ENCODE peak calls at places on chromosomes 1 and 21, in seven cellular contexts. J, K, T, C, W, B and D are unnamed samples.

GRCh38 chr1:235809949-235810348 is 56.8 kb downstream of the LYST start:
- DNase-seq in T (no peak), J (no peak), K (no peak), W (no peak), C (no peak), B (no peak), D (no peak)

GRCh38 chr1:75985827-75986226 is 53.6 kb upstream of the ASB17 start:
- DNase-seq in T (peak; percentile 74), W (no peak), B (peak; percentile 36), K (peak; percentile 16), J (no peak), C (no peak), D (no peak)

GRCh38 chr1:182910143-182910542 is 42.8 kb downstream of the SHCBP1L start:
- DNase-seq in C (no peak), K (peak; percentile 23), T (no peak), W (no peak), J (peak; percentile 80), B (no peak), D (no peak)

GRCh38 chr1:151277249-151277648 is 4.8 kb upstream of the ZNF687 start:
- DNase-seq in W (no peak), J (no peak), T (no peak), C (no peak), K (no peak), B (no peak), D (no peak)

GRCh38 chr1:222709700-222710153 is 2.6 kb downstream of the AIDA start:
- DNase-seq in T (peak; percentile 16), J (no peak), B (no peak), K (no peak), W (no peak), C (no peak), D (no peak)

GRCh38 chr1:23453455-23454000 is 29.0 kb upstream of the TCEA3 start:
- DNase-seq in K (no peak), J (no peak), T (no peak), W (no peak), B (no peak), C (no peak), D (no peak)

GRCh38 chr1:64898107-64898861 is 68.1 kb downstream of the JAK1 start:
- DNase-seq in K (peak; percentile 97), J (peak; percentile 88), W (peak; percentile 82), C (peak; percentile 31), B (peak; percentile 81), T (peak; percentile 99), D (peak; percentile 76)

GRCh38 chr1:168689726-168690602 is 39.0 kb downstream of the DPT start:
- DNase-seq in J (no peak), B (peak; percentile 43), K (peak; percentile 43), C (no peak), T (peak; percentile 88), W (no peak), D (no peak)

GRCh38 chr1:179121159-179121938 is 39.5 kb downstream of the TOR3A start:
- DNase-seq in T (peak; percentile 72), B (peak; percentile 19), K (peak; percentile 64), W (no peak), C (peak; percentile 29), J (peak; percentile 66), D (no peak)

GRCh38 chr1:52880226-52880625 is 37.7 kb downstream of the ZYG11A start:
- DNase-seq in C (no peak), B (peak; percentile 57), J (no peak), T (no peak), W (no peak), K (no peak), D (no peak)

GRCh38 chr1:223018534-223018933 is 124.5 kb downstream of the TLR5 start:
- DNase-seq in B (no peak), K (no peak), J (no peak), W (no peak), T (no peak), C (no peak), D (no peak)

GRCh38 chr21:33578214-33578613 is 10.3 kb downstream of the DONSON start:
- DNase-seq in B (no peak), J (no peak), K (no peak), W (no peak), C (no peak), T (peak; percentile 81), D (no peak)

GRCh38 chr1:215114154-215114933 is 31.8 kb downstream of the KCNK2 start:
- DNase-seq in C (no peak), B (no peak), K (peak; percentile 8), J (no peak), W (no peak), T (peak; percentile 87), D (no peak)

GRCh38 chr1:113266788-113267187 is 123.5 kb upstream of the MAGI3 start:
- DNase-seq in T (no peak), W (no peak), J (no peak), C (no peak), K (no peak), B (peak; percentile 90), D (no peak)

GRCh38 chr1:20704390-20705301 is 13.2 kb downstream of the KIF17 start:
- DNase-seq in C (no peak), J (no peak), B (no peak), W (no peak), T (no peak), K (no peak), D (no peak)

GRCh38 chr1:17922833-17923232 is 167.7 kb downstream of the ACTL8 start:
- DNase-seq in K (peak; percentile 30), B (no peak), C (peak; percentile 25), W (peak; percentile 45), T (peak; percentile 62), J (peak; percentile 84), D (no peak)

GRCh38 chr1:201648066-201648910 is 109.4 kb downstream of the NAV1 start:
- DNase-seq in W (peak; percentile 43), T (peak; percentile 84), J (peak; percentile 81), C (no peak), B (peak; percentile 79), K (peak; percentile 46), D (no peak)

GRCh38 chr1:208118306-208118705 is 125.9 kb downstream of the PLXNA2 start:
- DNase-seq in B (no peak), K (no peak), J (peak; percentile 62), T (no peak), C (no peak), W (no peak), D (no peak)

GRCh38 chr1:208121965-208122364 is 122.2 kb downstream of the PLXNA2 start:
- DNase-seq in T (no peak), K (no peak), C (no peak), W (no peak), J (no peak), B (no peak), D (no peak)

GRCh38 chr1:208122612-208123358 is 121.4 kb downstream of the PLXNA2 start:
- DNase-seq in W (no peak), J (no peak), K (no peak), T (no peak), B (no peak), C (no peak), D (no peak)

GRCh38 chr1:208119225-208119606 is 125.0 kb downstream of the PLXNA2 start:
- DNase-seq in K (no peak), W (no peak), C (no peak), J (no peak), T (no peak), B (no peak), D (no peak)

DNA sequence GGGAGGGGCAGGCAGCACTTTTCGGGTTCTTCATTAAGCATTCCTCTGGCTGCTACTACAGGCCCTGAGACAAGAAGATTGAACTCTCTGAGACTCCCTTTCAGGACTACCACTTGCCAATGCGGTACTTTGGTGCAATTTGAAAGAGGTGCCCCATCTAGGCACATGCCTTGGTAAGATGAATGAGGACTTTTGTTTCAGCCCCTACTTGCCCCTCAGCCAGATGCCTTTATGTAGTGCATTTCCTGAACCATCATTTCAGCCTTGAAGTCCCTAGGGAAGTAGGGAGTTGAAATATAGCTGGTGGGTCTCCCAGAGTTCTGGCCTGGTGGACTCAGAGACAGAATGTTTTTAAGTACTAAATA is 123.8 kb downstream of the PLXNA2 start:
- DNase-seq in B (no peak), T (no peak), C (no peak), W (no peak), J (no peak), K (no peak), D (no peak)
- H3K4me1 ChIP-seq in B (no peaks in the 10 kb centered on the region), T (no peaks in the 10 kb centered on the region), C (no peaks in the 10 kb centered on the region), W (peaks cover 2% of the 10 kb centered on the region), J (peaks cover 28% of the 10 kb centered on the region), K (peaks cover 10% of the 10 kb centered on the region), D (peaks cover 4% of the 10 kb centered on the region)

GRCh38 chr1:33334081-33334552 is 13.2 kb upstream of the A3GALT2 start:
- DNase-seq in C (no peak), K (no peak), J (no peak), W (peak; percentile 61), T (peak; percentile 90), B (peak; percentile 40), D (no peak)
- H3K4me1 ChIP-seq in C (no peaks in the 10 kb centered on the region), K (peaks cover 27% of the 10 kb centered on the region), J (peaks cover 22% of the 10 kb centered on the region), W (peaks cover 2% of the 10 kb centered on the region), T (peaks cover 57% of the 10 kb centered on the region), B (peaks cover 72% of the 10 kb centered on the region), D (peaks cover 38% of the 10 kb centered on the region)

GRCh38 chr1:24764848-24765247 is 19.6 kb downstream of the CLIC4 start:
- DNase-seq in K (no peak), B (no peak), W (no peak), C (no peak), T (no peak), J (no peak), D (no peak)

GRCh38 chr1:24767351-24767750 is 22.1 kb downstream of the CLIC4 start:
- DNase-seq in T (no peak), C (no peak), B (no peak), K (no peak), J (no peak), W (peak; percentile 45), D (no peak)

GRCh38 chr1:24764439-24764838 is 19.2 kb downstream of the CLIC4 start:
- DNase-seq in B (no peak), W (no peak), T (no peak), J (no peak), C (no peak), K (no peak), D (no peak)

GRCh38 chr1:24763671-24764070 is 18.4 kb downstream of the CLIC4 start:
- DNase-seq in T (no peak), W (no peak), B (no peak), C (no peak), J (no peak), K (no peak), D (no peak)

DNA sequence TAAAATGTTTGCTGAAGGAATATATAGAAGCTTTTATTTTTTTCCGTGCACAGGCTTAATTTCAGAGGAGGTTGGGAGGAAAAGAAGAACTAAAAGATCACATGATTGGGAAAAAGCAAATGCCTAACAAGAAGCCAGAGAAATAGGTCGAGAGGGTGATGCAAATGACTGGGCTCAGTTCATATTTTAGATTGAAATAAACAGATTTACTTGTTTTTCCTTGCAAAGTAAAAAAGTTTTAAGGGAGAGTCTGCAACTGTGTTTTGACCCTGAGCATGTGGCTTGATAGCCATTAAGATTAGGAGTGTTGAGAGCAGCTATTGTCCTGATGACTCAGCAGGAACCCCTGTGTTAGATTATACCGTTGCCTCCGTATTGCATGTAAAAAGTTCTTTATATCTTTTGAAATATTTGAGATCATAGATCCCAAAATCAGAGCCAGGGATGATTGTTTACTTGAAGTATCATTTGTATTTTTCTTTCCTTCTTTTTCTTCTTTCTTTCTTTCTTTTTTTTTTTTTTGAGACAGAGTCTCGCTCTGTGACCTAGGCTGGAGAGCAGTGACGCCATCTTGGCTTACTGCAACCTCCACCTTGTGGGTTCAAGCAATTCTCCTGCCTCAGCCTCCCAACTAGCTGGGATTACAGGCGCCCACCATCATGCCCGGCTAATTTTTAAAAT is 20.2 kb downstream of the CLIC4 start:
- DNase-seq in W (no peak), J (no peak), T (peak; percentile 77), C (no peak), K (no peak), B (no peak), D (no peak)
- H3K4me1 ChIP-seq in W (no peaks in the 10 kb centered on the region), J (peaks cover 6% of the 10 kb centered on the region), T (peaks cover 91% of the 10 kb centered on the region), C (no peaks in the 10 kb centered on the region), K (peaks cover 36% of the 10 kb centered on the region), B (no peaks in the 10 kb centered on the region), D (peaks cover 49% of the 10 kb centered on the region)

GRCh38 chr1:54327386-54328116 is 78.6 kb downstream of the SSBP3 start:
- DNase-seq in W (no peak), C (no peak), K (no peak), B (no peak), J (no peak), T (peak; percentile 69), D (no peak)
- H3K4me1 ChIP-seq in W (no peaks in the 10 kb centered on the region), C (no peaks in the 10 kb centered on the region), K (no peaks in the 10 kb centered on the region), B (peaks cover 8% of the 10 kb centered on the region), J (peaks cover 75% of the 10 kb centered on the region), T (peaks cover 35% of the 10 kb centered on the region), D (peaks cover 52% of the 10 kb centered on the region)